ENCODE peak calls at places on chromosomes 6 and 20, in six cellular contexts. Z is A549, W is heart left ventricle, P is body of pancreas, O is spleen, M is left ventricle myocardium inferior. X is an unnamed sample.

GRCh38 chr6:43128926-43129325 is 42.1 kb upstream of the SRF start:
- DNase-seq in Z (no peak), W (no peak), P (no peak), O (no peak), M (no peak), X (no peak)

GRCh38 chr6:35764238-35764896 is 12.0 kb upstream of the CLPSL2 start:
- DNase-seq in Z (no peak), W (no peak), P (peak), O (no peak), M (no peak), X (no peak)

GRCh38 chr20:23048283-23049200 is 930 bp downstream of the THBD start:
- DNase-seq in Z (peak), W (peak), P (peak), O (peak), M (peak), X (no peak)

GRCh38 chr20:35237486-35237885 is 11.0 kb downstream of the MMP24 start:
- DNase-seq in Z (no peak), W (no peak), P (no peak), O (no peak), M (no peak), X (no peak)

GRCh38 chr20:3693376-3693775 is 11.6 kb upstream of the ADAM33 start:
- DNase-seq in Z (no peak), W (no peak), P (no peak), O (no peak), M (no peak), X (no peak)

GRCh38 chr6:30097902-30098606 is 14.8 kb downstream of the TRIM31 start:
- DNase-seq in Z (no peak), W (no peak), P (no peak), O (no peak), M (no peak), X (no peak)

GRCh38 chr6:120384671-120385070 is 949.6 kb downstream of the TBC1D32 start:
- DNase-seq in Z (no peak), W (no peak), P (no peak), O (no peak), M (no peak), X (no peak)

GRCh38 chr6:3405679-3406078 is 51.2 kb downstream of the SLC22A23 start:
- DNase-seq in Z (peak), W (no peak), P (no peak), O (no peak), M (no peak), X (no peak)

GRCh38 chr6:158220786-158221442 is 52.8 kb downstream of the GTF2H5 start:
- DNase-seq in Z (peak), W (peak), P (peak), O (peak), M (peak), X (peak)

GRCh38 chr20:42595625-42596024 is 594.1 kb downstream of the PTPRT start:
- DNase-seq in Z (no peak), W (no peak), P (peak), O (no peak), M (no peak), X (no peak)

GRCh38 chr20:21613512-21613911 is 92.0 kb upstream of the PAX1 start:
- DNase-seq in Z (no peak), W (no peak), P (no peak), O (no peak), M (no peak), X (no peak)

GRCh38 chr20:13877789-13878188 is 93.0 kb downstream of the NDUFAF5 start:
- DNase-seq in Z (no peak), W (no peak), P (no peak), O (no peak), M (no peak), X (no peak)

GRCh38 chr20:1280421-1281102 is 14.5 kb downstream of the SNPH start:
- DNase-seq in Z (no peak), W (no peak), P (no peak), O (no peak), M (no peak), X (no peak)

GRCh38 chr20:36775196-36775595 is 1.6 kb upstream of the DSN1 start:
- DNase-seq in Z (no peak), W (no peak), P (no peak), O (no peak), M (no peak), X (no peak)

GRCh38 chr6:14074723-14075503 is 42.7 kb upstream of the CD83 start:
- DNase-seq in Z (peak), W (peak), P (no peak), O (no peak), M (no peak), X (no peak)

GRCh38 chr6:154615483-154616025 is 105.1 kb upstream of the CNKSR3 start:
- DNase-seq in Z (peak), W (peak), P (peak), O (no peak), M (peak), X (no peak)

GRCh38 chr6:75156186-75156878 is 49.5 kb downstream of the COL12A1 start:
- DNase-seq in Z (no peak), W (no peak), P (no peak), O (no peak), M (no peak), X (no peak)

GRCh38 chr6:124963416-124964083 is 1.3 kb downstream of the RNF217 start:
- DNase-seq in Z (peak), W (no peak), P (no peak), O (no peak), M (no peak), X (no peak)

GRCh38 chr6:119035459-119035858 is 43.0 kb downstream of the FAM184A start:
- DNase-seq in Z (no peak), W (no peak), P (no peak), O (no peak), M (no peak), X (no peak)

GRCh38 chr6:55557176-55557575 is 21.8 kb downstream of the HMGCLL1 start:
- DNase-seq in Z (no peak), W (peak), P (no peak), O (no peak), M (no peak), X (no peak)

GRCh38 chr20:61271273-61272221 is 19.5 kb downstream of the CDH4 start:
- DNase-seq in Z (no peak), W (no peak), P (no peak), O (no peak), M (no peak), X (no peak)

GRCh38 chr20:47527004-47527800 is 25.5 kb downstream of the NCOA3 start:
- DNase-seq in Z (no peak), W (no peak), P (no peak), O (no peak), M (no peak), X (no peak)
- TF ChIP-seq CTCF in Z (no peak), W (no peak), P (no peak), O (no peak), M (no peak), X (no peak)

GRCh38 chr20:32762754-32763201 is 593 bp downstream of the DNMT3B start:
- DNase-seq in Z (no peak), W (no peak), P (no peak), O (no peak), M (no peak), X (no peak)
- H3K27ac ChIP-seq in Z (peak), W (no peak), P (peak), O (no peak), M (no peak), X (peak)

GRCh38 chr20:53944796-53945195 is 125.6 kb downstream of the BCAS1 start:
- DNase-seq in Z (no peak), W (no peak), P (no peak), O (no peak), M (no peak), X (no peak)

GRCh38 chr20:53942973-53943372 is 127.4 kb downstream of the BCAS1 start:
- DNase-seq in Z (no peak), W (no peak), P (no peak), O (no peak), M (no peak), X (no peak)

GRCh38 chr20:53945478-53945877 is 124.9 kb downstream of the BCAS1 start:
- DNase-seq in Z (no peak), W (no peak), P (no peak), O (no peak), M (no peak), X (no peak)

GRCh38 chr20:53942121-53942816 is 128.1 kb downstream of the BCAS1 start:
- DNase-seq in Z (no peak), W (no peak), P (no peak), O (no peak), M (no peak), X (no peak)

DNA sequence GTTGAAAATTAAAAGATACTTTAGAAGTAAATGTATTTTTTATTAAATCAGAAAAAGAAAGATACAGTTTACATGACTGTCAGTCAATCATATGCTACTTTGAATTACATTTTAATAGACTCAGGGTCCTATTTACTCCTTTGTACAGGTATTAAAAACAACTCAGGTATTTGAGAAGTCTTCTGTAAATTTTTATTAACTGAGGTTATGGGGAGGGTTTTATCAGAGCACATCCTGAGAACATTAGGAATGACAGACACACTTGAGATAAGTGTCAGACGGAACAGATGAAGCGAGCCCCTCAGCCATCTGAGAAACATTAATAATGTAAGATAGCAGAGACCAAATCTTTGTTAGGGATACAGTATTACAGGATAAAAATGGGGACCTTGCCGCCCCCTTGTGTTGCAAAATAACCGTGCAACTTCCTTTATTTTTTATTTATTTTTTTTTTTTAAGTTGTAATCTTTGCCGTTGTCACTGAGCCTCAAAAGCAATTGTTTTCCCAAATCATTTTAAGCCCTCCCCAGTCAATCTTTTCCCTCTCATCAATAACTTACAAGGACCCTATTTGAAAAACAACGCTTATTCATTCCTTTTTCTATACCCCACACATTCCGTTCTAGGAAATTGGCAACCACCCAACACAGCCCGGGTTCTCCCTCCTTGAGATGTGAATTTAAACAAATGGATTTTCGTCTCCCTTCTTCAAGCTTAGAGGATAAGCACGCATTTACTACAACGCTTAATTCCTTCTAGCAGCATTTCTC is 126.7 kb downstream of the BCAS1 start:
- DNase-seq in Z (no peak), W (no peak), P (no peak), O (no peak), M (no peak), X (no peak)
- TF ChIP-seq CTCF in Z (peak), W (peak), P (peak), O (peak), M (peak), X (peak)

GRCh38 chr6:88725111-88725711 is 238.2 kb downstream of the RNGTT start:
- DNase-seq in Z (no peak), W (peak), P (no peak), O (no peak), M (peak), X (no peak)
- H3K27ac ChIP-seq in Z (no peak), W (no peak), P (no peak), O (no peak), M (no peak), X (no peak)

GRCh38 chr6:85864453-85865401 is 222.0 kb upstream of the SYNCRIP start:
- DNase-seq in Z (no peak), W (no peak), P (peak), O (no peak), M (no peak), X (no peak)
- TF ChIP-seq CTCF in Z (no peak), W (no peak), P (no peak), O (no peak), M (no peak), X (no peak)

GRCh38 chr20:39777610-39778009 is 815.5 kb downstream of the DHX35 start:
- DNase-seq in Z (no peak), W (no peak), P (no peak), O (no peak), M (no peak), X (no peak)
- H3K27ac ChIP-seq in Z (no peak), W (no peak), P (peak), O (no peak), M (no peak), X (no peak)

DNA sequence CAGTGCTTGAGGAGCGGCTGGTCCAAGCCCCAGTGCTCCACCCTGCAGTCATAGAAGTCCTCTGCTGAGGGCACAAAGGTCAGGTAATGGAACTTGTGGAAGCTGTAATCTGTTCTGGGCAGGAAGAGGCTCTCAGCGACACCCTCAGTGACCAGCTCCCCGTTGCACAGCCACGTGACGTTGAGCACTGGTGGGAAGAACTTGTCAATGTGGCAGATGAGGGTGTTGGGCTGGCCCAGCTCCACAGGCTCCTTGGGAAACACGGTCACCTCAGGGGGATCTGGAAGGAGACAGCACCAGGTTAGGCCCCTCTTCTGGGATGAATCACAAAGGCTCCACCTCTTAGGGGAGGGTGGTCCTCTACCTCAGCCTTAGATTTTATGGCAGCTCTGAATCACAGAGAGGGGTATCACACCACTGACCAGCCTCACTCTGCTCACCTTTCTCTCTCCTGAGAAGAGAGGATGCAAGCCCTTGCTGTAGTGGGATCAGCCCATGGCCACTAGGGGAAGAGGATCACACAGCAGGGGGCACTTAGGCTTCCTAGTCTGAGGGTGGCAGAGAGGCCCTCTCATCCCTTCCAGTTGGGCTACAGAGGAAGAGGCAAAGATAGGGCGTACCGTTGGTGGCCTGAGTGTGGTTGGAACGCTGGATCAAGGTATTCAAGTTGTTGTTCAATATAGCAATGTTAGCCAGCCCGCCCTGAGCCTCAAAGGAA is 4.3 kb downstream of the HLA-DPA1 start:
- DNase-seq in Z (no peak), W (no peak), P (no peak), O (no peak), M (no peak), X (no peak)
- TF ChIP-seq CTCF in Z (no peak), W (no peak), P (no peak), O (no peak), M (no peak), X (no peak)

DNA sequence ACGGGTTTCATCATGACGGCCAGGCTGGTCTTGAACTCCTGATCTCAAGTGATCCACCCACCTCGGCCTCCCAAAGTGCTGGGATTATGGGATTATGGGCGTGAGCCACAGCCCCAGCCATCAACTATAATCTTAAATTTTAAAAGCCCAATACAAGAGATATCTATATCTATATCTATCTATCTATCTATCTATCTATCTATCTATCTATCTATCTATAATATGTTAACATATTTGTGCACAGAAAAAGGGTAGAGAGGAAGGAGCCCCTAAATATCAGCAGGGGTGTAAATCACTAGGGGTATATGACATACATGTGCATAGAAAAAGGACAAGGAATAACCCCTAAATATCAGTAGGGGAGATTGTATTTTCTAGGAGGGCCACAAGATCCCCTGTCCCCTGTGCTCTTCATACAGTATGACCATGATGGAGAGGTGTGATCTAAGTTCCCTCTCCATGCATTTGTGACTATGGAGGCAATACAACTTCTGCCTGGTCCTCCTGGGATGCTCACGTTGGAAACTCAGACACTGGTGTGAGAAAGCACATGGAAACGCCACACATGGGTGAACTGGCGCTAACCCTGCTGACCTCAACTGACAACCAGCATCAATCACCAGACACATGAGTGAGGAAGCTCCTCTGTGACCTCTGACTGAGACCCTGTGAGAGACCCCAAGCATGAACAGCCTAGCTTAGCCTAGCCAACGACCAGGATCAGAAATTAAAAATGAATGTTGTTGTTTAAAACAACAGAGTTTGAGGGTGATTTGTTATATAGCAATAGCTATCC is 1.2 kb upstream of the SPATS1 start:
- DNase-seq in Z (no peak), W (no peak), P (no peak), O (no peak), M (no peak), X (no peak)
- H3K27ac ChIP-seq in Z (no peak), W (no peak), P (no peak), O (no peak), M (no peak), X (no peak)

DNA sequence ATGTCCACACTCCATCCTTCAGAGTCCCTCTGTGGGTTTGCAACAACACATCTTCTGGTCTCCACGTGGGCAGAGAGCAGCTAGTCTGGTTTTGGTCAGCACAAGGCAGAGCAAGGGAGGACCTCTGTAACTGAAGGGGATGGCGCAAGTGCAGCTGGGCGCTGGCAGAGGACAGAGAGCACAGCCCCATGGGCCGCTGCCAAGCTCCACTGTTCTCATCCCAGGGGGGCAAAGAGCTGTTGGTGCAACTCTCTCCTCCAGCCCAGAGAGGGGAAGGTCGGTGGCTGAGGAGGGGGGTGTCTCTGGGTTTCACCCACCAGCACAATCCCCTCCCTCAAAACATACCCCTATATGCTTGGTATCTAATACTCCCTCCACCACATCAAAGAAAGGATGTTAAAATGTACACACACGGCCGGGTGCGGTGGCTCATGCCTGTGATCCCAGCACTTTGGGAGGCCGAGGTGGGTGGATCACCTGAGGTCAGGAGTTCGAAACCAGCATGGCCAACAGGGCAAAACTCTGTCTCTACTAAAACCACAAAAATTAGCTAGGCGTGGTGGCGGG is 9.1 kb downstream of the ATP9A start:
- DNase-seq in Z (no peak), W (no peak), P (no peak), O (no peak), M (peak), X (no peak)
- TF ChIP-seq CTCF in Z (no peak), W (no peak), P (no peak), O (no peak), M (no peak), X (no peak)